ENCODE peak calls at places on chromosomes 6 and 20, in seven cellular contexts. O is GM12891; X is EH; Y is activated T-helper 1 cell treated with anti-CD3 and anti-CD28 coated beads, Interleukin-2, amount 50 U/mL, for 16 hours; N is globus pallidus; B is stimulated activated CD8-positive, alpha-beta memory T cell treated with anti-CD3 and anti-CD28 coated beads, Interleukin-4, amount 100 ng/mL, for 1 hour; Q is lung microvascular endothelial cell. H is an unnamed sample.

GRCh38 chr20:21102252-21102609 is 3.9 kb downstream of the LINC00237 start:
- DNase-seq in O (no peak), X (no peak), Y (no peak), N (peak; percentile 76), B (no peak), Q (no peak), H (peak; percentile 51)

GRCh38 chr6:111361648-111362047 is 121.4 kb downstream of the REV3L start:
- DNase-seq in O (no peak), X (peak; percentile 55), Y (no peak), N (peak; percentile 58), B (no peak), Q (peak; percentile 60), H (peak; percentile 37)

GRCh38 chr6:36340671-36341454 is 4.2 kb upstream of the BNIP5 start:
- DNase-seq in O (peak; percentile 53), X (peak; percentile 67), Y (peak; percentile 44), N (peak; percentile 50), B (peak; percentile 28), Q (peak; percentile 81), H (peak; percentile 86)

GRCh38 chr6:163780993-163781392 is 366.5 kb downstream of the QKI start:
- DNase-seq in O (no peak), X (no peak), Y (no peak), N (peak; percentile 55), B (no peak), Q (no peak), H (no peak)

GRCh38 chr6:110613356-110613755 is 136.9 kb upstream of the SLC22A16 start:
- DNase-seq in O (no peak), X (no peak), Y (no peak), N (no peak), B (no peak), Q (no peak), H (no peak)

GRCh38 chr20:2462484-2462883 is 8.1 kb downstream of the SNRPB start:
- DNase-seq in O (no peak), X (no peak), Y (no peak), N (no peak), B (no peak), Q (no peak), H (no peak)

GRCh38 chr6:44556046-44556445 is 168.5 kb downstream of the CDC5L start:
- DNase-seq in O (no peak), X (peak; percentile 4), Y (no peak), N (no peak), B (no peak), Q (peak; percentile 16), H (peak; percentile 57)

GRCh38 chr6:11653028-11653583 is 115.6 kb downstream of the TMEM170B start:
- DNase-seq in O (peak; percentile 19), X (peak; percentile 98), Y (no peak), N (no peak), B (no peak), Q (peak; percentile 85), H (no peak)

GRCh38 chr6:159979136-159979874 is 10.4 kb downstream of the IGF2R start:
- DNase-seq in O (no peak), X (peak; percentile 46), Y (peak; percentile 43), N (no peak), B (peak; percentile 47), Q (no peak), H (no peak)

GRCh38 chr20:37342231-37343177 is 3.4 kb upstream of the SRC start:
- DNase-seq in O (no peak), X (peak; percentile 37), Y (no peak), N (no peak), B (no peak), Q (peak; percentile 45), H (no peak)

GRCh38 chr20:41139227-41140093 is 2.1 kb downstream of the PLCG1 start:
- DNase-seq in O (no peak), X (no peak), Y (no peak), N (no peak), B (no peak), Q (no peak), H (no peak)

GRCh38 chr6:124955108-124955851 is 7.0 kb upstream of the RNF217 start:
- DNase-seq in O (no peak), X (no peak), Y (no peak), N (no peak), B (no peak), Q (no peak), H (no peak)

GRCh38 chr6:9532621-9533557 is 882.0 kb downstream of the TFAP2A start:
- DNase-seq in O (no peak), X (peak; percentile 38), Y (no peak), N (no peak), B (no peak), Q (no peak), H (no peak)

GRCh38 chr6:44072959-44073611 is 54.2 kb downstream of the MRPL14 start:
- DNase-seq in O (peak; percentile 85), X (peak; percentile 83), Y (peak; percentile 54), N (peak; percentile 77), B (peak; percentile 25), Q (peak; percentile 74), H (peak; percentile 79)

GRCh38 chr20:51380401-51381385 is 161.8 kb downstream of the NFATC2 start:
- DNase-seq in O (no peak), X (no peak), Y (no peak), N (no peak), B (no peak), Q (no peak), H (no peak)

GRCh38 chr6:129385117-129385516 is 324.9 kb downstream of the ARHGAP18 start:
- DNase-seq in O (no peak), X (no peak), Y (no peak), N (no peak), B (no peak), Q (no peak), H (no peak)

GRCh38 chr6:34920097-34920496 is 31.0 kb downstream of the ANKS1A start:
- DNase-seq in O (no peak), X (no peak), Y (no peak), N (no peak), B (no peak), Q (no peak), H (no peak)

GRCh38 chr20:53706008-53706481 is 112.4 kb upstream of the ZNF217 start:
- DNase-seq in O (no peak), X (peak; percentile 54), Y (no peak), N (no peak), B (no peak), Q (no peak), H (no peak)

GRCh38 chr6:78076371-78076770 is 423.5 kb downstream of the MEI4 start:
- DNase-seq in O (no peak), X (no peak), Y (no peak), N (no peak), B (no peak), Q (no peak), H (no peak)

GRCh38 chr6:162147805-162148204 is 579.8 kb downstream of the PRKN start:
- DNase-seq in O (no peak), X (no peak), Y (no peak), N (no peak), B (no peak), Q (no peak), H (no peak)

GRCh38 chr6:160756871-160757270 is 54.8 kb downstream of the PLG start:
- DNase-seq in O (no peak), X (no peak), Y (no peak), N (no peak), B (no peak), Q (no peak), H (no peak)

H was measured in lower lobe of right lung.